ENCODE peak calls at places on chromosome 11, in five cellular contexts. One of them, this sample, is unnamed.

GRCh38 chr11:26332572-26332915 is 614 bp downstream of the ANO3 start:
- DNase-seq in mesenchymal stem cell: no peak
- DNase-seq in neuronal stem cell: no peak
- DNase-seq in IMR-90: no peak
- DNase-seq in trophoblast cell: no peak
- DNase-seq in this sample: no peak

GRCh38 chr11:29282088-29282487 is 734.7 kb downstream of the KCNA4 start:
- DNase-seq in mesenchymal stem cell: peak
- DNase-seq in neuronal stem cell: no peak
- DNase-seq in IMR-90: peak
- DNase-seq in trophoblast cell: peak
- DNase-seq in this sample: no peak

GRCh38 chr11:103091441-103091809 is 535 bp downstream of the DCUN1D5 start:
- DNase-seq in mesenchymal stem cell: peak
- DNase-seq in neuronal stem cell: no peak
- DNase-seq in IMR-90: peak
- DNase-seq in trophoblast cell: peak
- DNase-seq in this sample: peak

GRCh38 chr11:91872216-91872615 is 352.4 kb upstream of the FAT3 start:
- DNase-seq in mesenchymal stem cell: peak
- DNase-seq in neuronal stem cell: no peak
- DNase-seq in IMR-90: no peak
- DNase-seq in trophoblast cell: peak
- DNase-seq in this sample: no peak

GRCh38 chr11:128686745-128687177 is 7.1 kb upstream of the FLI1 start:
- DNase-seq in mesenchymal stem cell: peak
- DNase-seq in neuronal stem cell: no peak
- DNase-seq in IMR-90: peak
- DNase-seq in trophoblast cell: peak
- DNase-seq in this sample: peak

GRCh38 chr11:102592634-102593581 is 32.2 kb downstream of the MMP20 start:
- DNase-seq in mesenchymal stem cell: peak
- DNase-seq in neuronal stem cell: no peak
- DNase-seq in IMR-90: peak
- DNase-seq in trophoblast cell: peak
- DNase-seq in this sample: peak

GRCh38 chr11:37710031-37710430 is 1112.0 kb upstream of the RAG2 start:
- DNase-seq in mesenchymal stem cell: no peak
- DNase-seq in neuronal stem cell: no peak
- DNase-seq in IMR-90: peak
- DNase-seq in trophoblast cell: no peak
- DNase-seq in this sample: no peak

GRCh38 chr11:121559812-121560211 is 107.0 kb upstream of the SORL1-AS1 start:
- DNase-seq in mesenchymal stem cell: no peak
- DNase-seq in neuronal stem cell: no peak
- DNase-seq in IMR-90: no peak
- DNase-seq in trophoblast cell: no peak
- DNase-seq in this sample: no peak

GRCh38 chr11:69337211-69337721 is 43.3 kb downstream of the MYEOV start:
- DNase-seq in mesenchymal stem cell: peak
- DNase-seq in neuronal stem cell: no peak
- DNase-seq in IMR-90: peak
- DNase-seq in trophoblast cell: no peak
- DNase-seq in this sample: peak

DNA sequence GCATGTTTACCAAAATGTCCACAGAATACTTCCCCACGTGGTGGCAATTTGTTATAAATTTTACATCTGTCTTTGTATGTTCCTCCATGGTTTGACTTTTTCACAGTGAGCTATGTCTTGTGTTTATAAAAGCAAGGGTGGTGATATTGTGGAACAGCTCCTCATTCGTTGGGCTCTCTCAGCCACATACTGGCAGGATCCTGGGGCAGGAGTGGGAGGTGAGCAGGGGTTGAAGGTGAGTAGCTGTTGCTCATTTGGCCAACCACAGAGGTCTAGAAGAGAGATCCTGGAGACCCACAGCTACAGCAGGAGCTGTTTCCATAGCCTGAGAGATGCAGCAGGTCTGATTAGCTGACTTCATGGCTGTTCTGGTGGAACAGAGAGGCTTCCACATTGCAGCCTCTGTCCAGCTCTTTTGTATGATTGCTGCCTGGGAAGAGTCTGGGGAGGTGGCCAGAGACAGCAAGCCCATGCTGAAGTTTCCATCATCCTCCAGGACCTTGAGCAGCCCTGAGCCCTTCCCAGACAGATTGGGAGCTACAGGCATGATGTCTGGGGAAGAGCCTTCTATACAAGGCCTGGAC is 128.1 kb downstream of the LDLRAD3 start:
- DNase-seq in mesenchymal stem cell: peak
- DNase-seq in neuronal stem cell: no peak
- DNase-seq in IMR-90: no peak
- DNase-seq in trophoblast cell: no peak
- DNase-seq in this sample: no peak
- H4K91ac ChIP-seq in mesenchymal stem cell: peak
- H4K91ac ChIP-seq in neuronal stem cell: no peak
- H4K91ac ChIP-seq in IMR-90: no peak
- H4K91ac ChIP-seq in trophoblast cell: no peak
- H4K91ac ChIP-seq in this sample: peak

GRCh38 chr11:126159719-126160344 is 51.6 kb downstream of the RPUSD4 start:
- DNase-seq in mesenchymal stem cell: no peak
- DNase-seq in neuronal stem cell: no peak
- DNase-seq in IMR-90: no peak
- DNase-seq in trophoblast cell: no peak
- DNase-seq in this sample: peak
- H4K8ac ChIP-seq in mesenchymal stem cell: no peak
- H4K8ac ChIP-seq in neuronal stem cell: no peak
- H4K8ac ChIP-seq in IMR-90: no peak
- H4K8ac ChIP-seq in trophoblast cell: no peak
- H4K8ac ChIP-seq in this sample: no peak

GRCh38 chr11:123526027-123526805 is 96.1 kb downstream of the GRAMD1B start:
- DNase-seq in mesenchymal stem cell: no peak
- DNase-seq in neuronal stem cell: no peak
- DNase-seq in IMR-90: no peak
- DNase-seq in trophoblast cell: no peak
- DNase-seq in this sample: no peak
- H4K91ac ChIP-seq in mesenchymal stem cell: no peak
- H4K91ac ChIP-seq in neuronal stem cell: no peak
- H4K91ac ChIP-seq in IMR-90: no peak
- H4K91ac ChIP-seq in trophoblast cell: no peak
- H4K91ac ChIP-seq in this sample: no peak

GRCh38 chr11:65858354-65859133 is 564 bp upstream of the CFL1 start:
- DNase-seq in mesenchymal stem cell: no peak
- DNase-seq in neuronal stem cell: no peak
- DNase-seq in IMR-90: no peak
- DNase-seq in trophoblast cell: peak
- DNase-seq in this sample: no peak

GRCh38 chr11:65861165-65861505 is 902 bp downstream of the MUS81 start:
- DNase-seq in mesenchymal stem cell: no peak
- DNase-seq in neuronal stem cell: no peak
- DNase-seq in IMR-90: no peak
- DNase-seq in trophoblast cell: no peak
- DNase-seq in this sample: no peak

GRCh38 chr11:65860278-65861164 is at the start of gene MUS81:
- DNase-seq in mesenchymal stem cell: peak
- DNase-seq in neuronal stem cell: peak
- DNase-seq in IMR-90: peak
- DNase-seq in trophoblast cell: peak
- DNase-seq in this sample: peak

GRCh38 chr11:65859134-65859811 is 960 bp upstream of the MUS81 start:
- DNase-seq in mesenchymal stem cell: peak
- DNase-seq in neuronal stem cell: peak
- DNase-seq in IMR-90: peak
- DNase-seq in trophoblast cell: peak
- DNase-seq in this sample: peak

DNA sequence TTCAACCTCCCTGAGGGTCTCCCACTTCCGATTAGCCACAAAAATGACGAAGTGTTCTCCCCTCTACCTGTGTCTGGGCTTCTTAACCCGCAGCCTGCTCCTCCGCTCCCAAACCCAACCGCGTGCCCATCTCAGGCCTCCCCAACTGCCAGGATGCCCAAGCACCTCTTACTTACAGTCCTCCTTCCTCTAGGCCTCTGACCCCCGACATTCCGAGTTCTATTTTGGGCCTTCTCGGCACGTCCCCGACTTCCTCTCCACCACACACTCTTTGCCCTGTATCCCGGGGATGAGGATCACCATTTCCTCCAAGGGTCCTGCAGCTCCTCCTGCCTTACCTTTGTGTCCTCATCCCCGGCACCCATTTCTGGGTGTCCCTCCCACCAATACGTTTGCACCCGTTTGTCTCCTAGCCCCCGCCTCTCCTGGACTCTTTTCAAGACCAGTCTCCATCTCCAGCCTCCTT is 388 bp upstream of the MUS81 start:
- DNase-seq in mesenchymal stem cell: no peak
- DNase-seq in neuronal stem cell: no peak
- DNase-seq in IMR-90: no peak
- DNase-seq in trophoblast cell: no peak
- DNase-seq in this sample: no peak
- H4K8ac ChIP-seq in mesenchymal stem cell: peak
- H4K8ac ChIP-seq in neuronal stem cell: no peak
- H4K8ac ChIP-seq in IMR-90: peak
- H4K8ac ChIP-seq in trophoblast cell: peak
- H4K8ac ChIP-seq in this sample: no peak